ENCODE peak calls at places on chromosome 14, in five cellular contexts. L, H, Y, G and W are unnamed samples.

GRCh38 chr14:34113051-34113511 is 162.2 kb upstream of the EGLN3 start:
- DNase-seq in L (no peak), H (no peak), Y (peak; percentile 34), G (no peak), W (peak; percentile 31)

GRCh38 chr14:69719501-69719951 is 47.4 kb upstream of the SRSF5 start:
- DNase-seq in L (peak; percentile 40), H (no peak), Y (peak; percentile 95), G (no peak), W (peak; percentile 98)

GRCh38 chr14:96574633-96575191 is 72.5 kb downstream of the PAPOLA start:
- DNase-seq in L (no peak), H (no peak), Y (no peak), G (no peak), W (peak; percentile 82)

GRCh38 chr14:96352708-96353107 is 10.4 kb downstream of the ATG2B start:
- DNase-seq in L (no peak), H (no peak), Y (peak; percentile 56), G (no peak), W (peak; percentile 73)

GRCh38 chr14:23398348-23398747 is 9.7 kb downstream of the MYH6 start:
- DNase-seq in L (no peak), H (no peak), Y (no peak), G (no peak), W (no peak)

GRCh38 chr14:61184117-61184516 is 97.0 kb downstream of the TMEM30B start:
- DNase-seq in L (no peak), H (no peak), Y (peak; percentile 75), G (no peak), W (peak; percentile 92)

GRCh38 chr14:51738754-51739153 is 87.0 kb downstream of the FRMD6 start:
- DNase-seq in L (peak; percentile 80), H (no peak), Y (no peak), G (peak; percentile 13), W (no peak)

GRCh38 chr14:92968291-92969020 is 45.5 kb downstream of the CHGA start:
- DNase-seq in L (no peak), H (no peak), Y (no peak), G (no peak), W (no peak)

GRCh38 chr14:32080001-32080510 is 3.0 kb downstream of the ARHGAP5 start:
- DNase-seq in L (no peak), H (no peak), Y (no peak), G (no peak), W (no peak)

GRCh38 chr14:104636131-104636530 is 31.6 kb upstream of the TMEM179 start:
- DNase-seq in L (no peak), H (no peak), Y (no peak), G (no peak), W (no peak)

GRCh38 chr14:76057914-76058313 is 72.4 kb downstream of the IFT43 start:
- DNase-seq in L (no peak), H (no peak), Y (no peak), G (no peak), W (no peak)

GRCh38 chr14:66910306-66910705 is 278.9 kb upstream of the GARIN2 start:
- DNase-seq in L (no peak), H (no peak), Y (no peak), G (no peak), W (peak; percentile 29)

GRCh38 chr14:60648169-60648933 is 926 bp downstream of the SIX1 start:
- DNase-seq in L (peak; percentile 36), H (peak; percentile 26), Y (no peak), G (no peak), W (peak; percentile 28)

GRCh38 chr14:77161011-77161410 is 19.4 kb upstream of the ZDHHC22 start:
- DNase-seq in L (no peak), H (no peak), Y (no peak), G (no peak), W (no peak)

GRCh38 chr14:23457587-23458445 is 11.7 kb upstream of the NGDN start:
- DNase-seq in L (no peak), H (no peak), Y (no peak), G (no peak), W (no peak)

GRCh38 chr14:61472801-61473376 is 151.5 kb downstream of the PRKCH start:
- DNase-seq in L (no peak), H (no peak), Y (peak; percentile 50), G (no peak), W (peak; percentile 24)

GRCh38 chr14:87001333-87001732 is 991.6 kb downstream of the GALC start:
- DNase-seq in L (no peak), H (no peak), Y (no peak), G (no peak), W (no peak)

GRCh38 chr14:26925876-26926584 is 328.2 kb upstream of the NOVA1 start:
- DNase-seq in L (no peak), H (no peak), Y (no peak), G (no peak), W (no peak)

GRCh38 chr14:24062216-24062980 is 9.0 kb upstream of the CPNE6 start:
- DNase-seq in L (no peak), H (no peak), Y (no peak), G (no peak), W (no peak)

GRCh38 chr14:81275995-81276698 is 55.4 kb upstream of the GTF2A1 start:
- DNase-seq in L (no peak), H (no peak), Y (no peak), G (no peak), W (no peak)

GRCh38 chr14:90805662-90806548 is 10.3 kb downstream of the TTC7B start:
- DNase-seq in L (no peak), H (no peak), Y (no peak), G (no peak), W (no peak)

GRCh38 chr14:21238823-21239518 is 30.3 kb downstream of the HNRNPC start:
- DNase-seq in L (no peak), H (no peak), Y (no peak), G (no peak), W (no peak)

GRCh38 chr14:35349966-35350365 is 54.6 kb downstream of the NFKBIA start:
- DNase-seq in L (no peak), H (no peak), Y (no peak), G (no peak), W (no peak)

GRCh38 chr14:28875937-28876910 is 109.6 kb downstream of the FOXG1 start:
- DNase-seq in L (no peak), H (peak; percentile 3), Y (no peak), G (no peak), W (no peak)

GRCh38 chr14:84209021-84209420 is 1320.9 kb upstream of the FLRT2 start:
- DNase-seq in L (no peak), H (no peak), Y (no peak), G (no peak), W (no peak)

GRCh38 chr14:68873379-68873778 is 80.5 kb upstream of the ZFP36L1 start:
- DNase-seq in L (no peak), H (no peak), Y (no peak), G (no peak), W (no peak)

GRCh38 chr14:106844608-106845285 is 1318.4 kb downstream of the TMEM121 start:
- DNase-seq in L (no peak), H (no peak), Y (no peak), G (no peak), W (no peak)

GRCh38 chr14:106845286-106846087 is 1319.1 kb downstream of the TMEM121 start:
- DNase-seq in L (no peak), H (no peak), Y (no peak), G (no peak), W (no peak)

GRCh38 chr14:106850913-106851825 is 1324.8 kb downstream of the TMEM121 start:
- DNase-seq in L (no peak), H (no peak), Y (no peak), G (no peak), W (no peak)

GRCh38 chr14:106846218-106846617 is 1319.8 kb downstream of the TMEM121 start:
- DNase-seq in L (no peak), H (no peak), Y (no peak), G (no peak), W (no peak)

DNA sequence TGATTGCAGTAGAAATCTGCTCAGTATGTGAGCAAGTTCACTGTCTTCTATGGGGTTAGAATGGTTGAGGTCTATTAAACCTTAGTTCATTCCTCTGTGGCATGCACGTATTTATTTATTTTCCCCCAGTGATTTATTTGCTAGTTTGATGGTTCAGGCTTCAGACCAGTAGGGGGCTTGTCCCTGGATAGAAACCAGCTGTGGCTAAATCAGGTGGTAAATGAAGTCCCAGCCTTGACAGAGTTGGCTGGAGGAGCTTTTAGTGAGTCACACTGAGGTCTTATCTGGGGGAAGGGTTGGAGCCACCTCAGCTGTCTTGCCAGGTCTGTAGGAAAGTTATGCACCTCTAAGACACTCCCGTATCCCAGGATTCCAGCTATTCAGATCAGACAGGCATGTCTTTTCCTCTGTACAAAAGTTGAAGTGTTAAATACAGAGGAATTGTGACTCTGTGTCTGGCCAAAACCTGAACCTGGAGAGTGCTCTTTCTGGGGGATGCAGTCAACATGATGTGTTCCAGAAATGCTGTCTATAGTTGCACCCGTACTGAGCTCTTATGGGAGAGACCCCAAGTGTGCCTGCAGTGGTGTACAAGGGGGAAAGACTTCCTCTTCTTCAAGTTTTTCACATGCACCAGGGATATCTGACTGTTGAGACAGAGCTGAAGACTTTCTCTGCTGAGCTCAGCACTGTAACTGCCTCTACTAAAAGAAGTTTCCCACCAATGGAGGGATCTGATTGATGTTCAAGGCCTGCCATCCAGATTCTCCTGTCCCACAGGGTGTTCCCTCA is 1322.1 kb downstream of the TMEM121 start:
- DNase-seq in L (no peak), H (no peak), Y (no peak), G (no peak), W (no peak)
- H2AFZ ChIP-seq in L (no peak overlapping the region), H (no peak overlapping the region), Y (no peak overlapping the region), G (no peak overlapping the region), W (no peak overlapping the region)

GRCh38 chr14:99677231-99677891 is 6.7 kb upstream of the CYP46A1 start:
- DNase-seq in L (no peak), H (no peak), Y (no peak), G (no peak), W (no peak)
- H2BK15ac ChIP-seq in L (no peak overlapping the region), H (peak overlapping the region; percentile 96), Y (no peak overlapping the region), G (peak overlapping the region; percentile 81), W (no peak overlapping the region)

GRCh38 chr14:30875788-30876053 is 1.4 kb downstream of the COCH start:
- DNase-seq in L (no peak), H (no peak), Y (no peak), G (no peak), W (no peak)
- H2AK5ac ChIP-seq in L (no peak overlapping the region), H (no peak overlapping the region), Y (no peak overlapping the region), G (no peak overlapping the region), W (no peak overlapping the region)

GRCh38 chr14:88128811-88129210 is 123.9 kb downstream of the GPR65 start:
- DNase-seq in L (no peak), H (no peak), Y (no peak), G (no peak), W (no peak)

GRCh38 chr14:88130057-88130432 is 125.1 kb downstream of the GPR65 start:
- DNase-seq in L (no peak), H (no peak), Y (no peak), G (no peak), W (no peak)

DNA sequence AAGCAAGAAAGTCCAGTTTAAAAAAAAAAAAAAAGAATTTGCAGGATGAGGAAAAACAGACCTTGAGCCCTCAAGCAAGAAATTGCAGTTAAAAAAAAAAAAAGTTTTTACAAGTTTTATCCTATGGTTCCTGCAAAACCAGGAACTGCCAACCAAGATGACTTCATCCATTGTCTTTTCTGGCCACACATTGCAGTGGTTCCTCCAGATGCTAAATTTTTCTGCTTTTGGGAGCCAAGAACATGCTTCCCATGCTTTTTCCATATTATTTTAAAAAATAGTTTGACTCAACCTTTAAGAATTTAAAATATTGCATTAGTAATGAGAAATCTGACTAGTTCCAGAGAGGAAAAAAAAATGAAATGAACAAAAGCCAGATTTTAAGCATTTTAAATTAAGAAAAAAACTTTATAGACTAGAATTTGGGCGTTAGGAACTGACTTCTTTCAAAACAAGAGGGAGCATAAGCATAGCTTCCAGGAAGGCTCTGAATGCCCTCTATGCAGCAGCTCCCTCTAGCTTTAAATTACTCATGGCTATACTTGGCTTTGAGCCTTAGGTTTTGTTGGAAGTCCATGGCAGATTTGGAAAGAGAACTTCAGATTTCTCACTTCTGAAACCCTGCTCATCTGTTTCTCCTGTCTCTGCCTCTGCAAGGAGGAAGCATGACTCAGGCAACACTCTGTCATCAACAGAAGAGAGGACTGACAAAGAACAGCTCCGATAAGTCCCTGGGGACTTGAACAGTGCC is 124.5 kb downstream of the GPR65 start:
- DNase-seq in L (no peak), H (no peak), Y (peak; percentile 38), G (no peak), W (peak; percentile 23)
- H2AFZ ChIP-seq in L (no peak overlapping the region), H (no peak overlapping the region), Y (no peak overlapping the region), G (peak overlapping the region; percentile 12), W (no peak overlapping the region)